ENCODE peak calls at places on chromosomes 7 and 10, in four cellular contexts. D is fibroblast of villous mesenchyme, W is kidney epithelial cell, A is mucosa of descending colon. P is an unnamed sample.

GRCh38 chr7:127844707-127845331 is 186.4 kb downstream of the LRRC4 start:
- DNase-seq in A (no peak), W (peak), D (peak), P (peak)

GRCh38 chr10:73099141-73099540 is 2.5 kb upstream of the P4HA1 start:
- DNase-seq in A (no peak), D (no peak), W (no peak), P (no peak)

GRCh38 chr7:45570797-45571196 is 3.4 kb upstream of the ADCY1 start:
- DNase-seq in W (no peak), A (no peak), D (no peak), P (no peak)

GRCh38 chr7:121832347-121832746 is 40.6 kb upstream of the PTPRZ1 start:
- DNase-seq in W (no peak), A (no peak), D (no peak), P (no peak)

GRCh38 chr7:74306737-74307469 is 17.7 kb downstream of the CLIP2 start:
- DNase-seq in D (peak), W (peak), A (peak), P (peak)

GRCh38 chr10:61280303-61280702 is 172.9 kb downstream of the TMEM26 start:
- DNase-seq in A (no peak), W (peak), D (peak), P (peak)

GRCh38 chr10:35356725-35357092 is 20.4 kb downstream of the CCNY start:
- DNase-seq in A (no peak), W (no peak), D (no peak), P (no peak)

GRCh38 chr10:69287181-69287580 is 8.9 kb downstream of the HK1 start:
- DNase-seq in A (no peak), D (no peak), W (no peak), P (no peak)

GRCh38 chr10:18554479-18554878 is 96.9 kb downstream of the NSUN6 start:
- DNase-seq in W (no peak), A (no peak), D (no peak), P (no peak)

GRCh38 chr7:148447221-148447845 is 143.2 kb upstream of the C7orf33 start:
- DNase-seq in A (no peak), D (no peak), W (no peak), P (no peak)

GRCh38 chr7:111401516-111401915 is 160.8 kb downstream of the IMMP2L start:
- DNase-seq in D (no peak), W (no peak), A (no peak), P (no peak)

GRCh38 chr7:131194070-131194865 is 133.4 kb upstream of the MKLN1 start:
- DNase-seq in D (no peak), A (no peak), W (no peak), P (peak)

GRCh38 chr7:149198161-149198816 is 2.9 kb downstream of the ZNF282 start:
- DNase-seq in A (no peak), D (no peak), W (no peak), P (no peak)

GRCh38 chr7:36683695-36684357 is 40.5 kb downstream of the AOAH start:
- DNase-seq in D (no peak), W (no peak), A (no peak), P (peak)

GRCh38 chr10:101843032-101843991 is at the start of gene KCNIP2:
- DNase-seq in D (no peak), A (no peak), W (no peak), P (no peak)

GRCh38 chr10:112615269-112615668 is 168.3 kb downstream of the VTI1A start:
- DNase-seq in W (no peak), A (no peak), D (no peak), P (no peak)

GRCh38 chr7:46932656-46933424 is 649.1 kb downstream of the TNS3 start:
- DNase-seq in W (no peak), A (no peak), D (peak), P (peak)

GRCh38 chr7:155820788-155821187 is 8.5 kb upstream of the SHH start:
- DNase-seq in A (no peak), W (no peak), D (no peak), P (no peak)

GRCh38 chr7:47191876-47192291 is 390.0 kb downstream of the TNS3 start:
- DNase-seq in D (no peak), W (no peak), A (peak), P (no peak)

GRCh38 chr7:90766814-90767564 is 170.9 kb downstream of the CDK14 start:
- DNase-seq in W (peak), D (peak), A (no peak), P (peak)

GRCh38 chr7:66877577-66878300 is 43.3 kb upstream of the TMEM248 start:
- DNase-seq in A (no peak), W (no peak), D (peak), P (peak)

GRCh38 chr7:100109521-100110163 is 8.2 kb downstream of the AP4M1 start:
- DNase-seq in W (no peak), A (no peak), D (no peak), P (no peak)
- TF ChIP-seq CTCF in W (peak), A (no peak), D (peak), P (no peak)

DNA sequence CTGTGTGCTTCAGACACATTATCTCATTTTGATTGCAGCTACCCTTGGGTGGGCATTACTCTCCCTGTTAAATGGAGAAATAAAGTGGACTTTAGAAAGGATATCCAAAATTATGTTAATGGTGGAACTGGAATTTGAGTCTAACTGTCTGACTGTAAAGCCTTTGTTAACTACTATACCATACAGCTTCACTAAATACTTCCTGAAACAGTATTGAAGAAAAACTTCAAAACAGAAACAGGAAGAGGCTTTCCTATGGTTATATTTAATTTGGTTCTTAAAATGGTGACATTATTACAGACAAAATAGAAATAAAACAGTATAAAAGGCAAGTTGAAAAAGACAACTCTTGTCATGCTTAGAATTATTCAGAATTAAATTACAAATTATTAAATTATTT is 25.0 kb downstream of the SPAG6 start:
- DNase-seq in W (no peak), A (no peak), D (no peak), P (no peak)
- H3K4me3 ChIP-seq in W (no peak), A (no peak), D (no peak), P (no peak)

GRCh38 chr10:13473986-13474385 is 54.8 kb downstream of the BEND7 start:
- DNase-seq in W (no peak), D (no peak), A (no peak), P (no peak)

GRCh38 chr10:13475124-13475523 is 53.7 kb downstream of the BEND7 start:
- DNase-seq in D (no peak), W (no peak), A (no peak), P (no peak)

GRCh38 chr10:13472359-13472758 is 56.5 kb downstream of the BEND7 start:
- DNase-seq in A (no peak), W (no peak), D (no peak), P (no peak)

DNA sequence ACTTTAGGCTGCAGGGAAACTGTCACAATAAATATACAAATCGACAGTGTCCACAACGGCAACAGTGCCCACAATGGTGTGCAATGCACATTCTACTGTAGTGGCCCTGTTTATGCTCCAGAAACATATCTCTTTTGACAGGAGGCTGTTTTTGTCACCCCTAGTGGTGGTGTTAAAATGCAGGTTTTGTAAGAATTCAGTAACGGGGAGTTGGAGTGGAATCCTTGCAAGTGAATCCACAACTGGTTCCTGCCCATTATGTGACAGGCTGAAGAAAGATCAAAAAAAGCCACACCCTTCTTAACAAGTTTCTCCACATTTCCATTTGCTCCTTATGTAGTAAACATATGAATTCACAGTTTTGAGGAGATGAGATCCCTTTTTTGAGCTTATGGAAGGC is 58.5 kb downstream of the BEND7 start:
- DNase-seq in W (no peak), A (no peak), D (peak), P (no peak)
- TF ChIP-seq CTCF in W (no peak), A (no peak), D (peak), P (peak)

GRCh38 chr10:10222288-10222945 is 795.3 kb upstream of the CELF2 start:
- DNase-seq in W (no peak), D (peak), A (no peak), P (peak)

GRCh38 chr10:10223129-10223528 is 794.5 kb upstream of the CELF2 start:
- DNase-seq in D (no peak), A (no peak), W (no peak), P (peak)
- H3K4me3 ChIP-seq in D (no peak), A (no peak), W (no peak), P (no peak)